ENCODE peak calls at places on chromosomes 12 and 14, in four cellular contexts. A is HepG2, Z is A549, P is WTC11. W is an unnamed sample.

GRCh38 chr14:99612737-99613330 is 8.8 kb upstream of the CCDC85C start:
- DNase-seq in A (no peak), P (no peak), Z (no peak), W (no peak)

GRCh38 chr14:51597511-51597920 is 54.2 kb upstream of the FRMD6 start:
- DNase-seq in P (no peak), Z (no peak), A (no peak), W (no peak)

GRCh38 chr14:93113678-93114067 is 2.1 kb downstream of the ITPK1 start:
- DNase-seq in Z (no peak), A (no peak), P (peak; percentile 28), W (no peak)

GRCh38 chr12:104493504-104493903 is 36.8 kb downstream of the CHST11 start:
- DNase-seq in A (no peak), P (no peak), Z (no peak), W (no peak)

GRCh38 chr14:37977481-37977880 is 230.2 kb upstream of the SSTR1 start:
- DNase-seq in A (no peak), P (no peak), Z (no peak), W (no peak)

GRCh38 chr12:124720687-124721500 is 142.8 kb downstream of the SCARB1 start:
- DNase-seq in A (no peak), P (no peak), Z (no peak), W (no peak)

GRCh38 chr12:116384629-116385485 is 107.4 kb upstream of the MED13L start:
- DNase-seq in Z (no peak), A (no peak), P (peak; percentile 53), W (no peak)

GRCh38 chr12:52097045-52097666 is 17.7 kb downstream of the SMIM41 start:
- DNase-seq in Z (no peak), A (no peak), P (no peak), W (no peak)

GRCh38 chr14:96100171-96101064 is 61.3 kb downstream of the C14orf132 start:
- DNase-seq in P (peak; percentile 92), Z (peak; percentile 82), A (peak; percentile 60), W (peak; percentile 66)

GRCh38 chr12:14961466-14962155 is at the start of gene ARHGDIB:
- DNase-seq in Z (no peak), P (no peak), A (no peak), W (no peak)

GRCh38 chr12:51591020-51591901 is at the start of gene SCN8A:
- DNase-seq in Z (peak; percentile 46), P (peak; percentile 85), A (no peak), W (no peak)

GRCh38 chr12:6962285-6963015 is 8.0 kb downstream of the PHB2 start:
- DNase-seq in P (no peak), Z (no peak), A (no peak), W (peak; percentile 82)

GRCh38 chr14:105019861-105020814 is 745 bp downstream of the CDCA4 start:
- DNase-seq in Z (no peak), A (no peak), P (peak; percentile 52), W (no peak)

GRCh38 chr12:49864817-49865090 is 21.8 kb upstream of the BCDIN3D start:
- DNase-seq in P (no peak), Z (no peak), A (no peak), W (no peak)

GRCh38 chr12:29164477-29165163 is 15.5 kb downstream of the FAR2 start:
- DNase-seq in P (no peak), A (no peak), Z (no peak), W (no peak)

GRCh38 chr12:86770871-86771270 is 514.7 kb upstream of the MGAT4C start:
- DNase-seq in P (no peak), Z (no peak), A (no peak), W (no peak)

GRCh38 chr14:97290065-97290464 is 492.9 kb downstream of the VRK1 start:
- DNase-seq in Z (no peak), A (no peak), P (no peak), W (no peak)

GRCh38 chr12:49367381-49368239 is at the start of gene SPATS2:
- DNase-seq in A (no peak), Z (no peak), P (peak; percentile 99), W (peak; percentile 99)

GRCh38 chr12:124002654-124003053 is 29.6 kb downstream of the ZNF664 start:
- DNase-seq in P (no peak), Z (no peak), A (no peak), W (no peak)

GRCh38 chr14:64465856-64466554 is 706 bp downstream of the AKAP5 start:
- DNase-seq in P (peak; percentile 36), A (no peak), Z (peak; percentile 58), W (no peak)

GRCh38 chr14:89187501-89187900 is 229.5 kb downstream of the FOXN3 start:
- DNase-seq in P (no peak), A (no peak), Z (no peak), W (peak; percentile 20)

GRCh38 chr12:172732-173161 is 41.2 kb downstream of the SLC6A12 start:
- DNase-seq in A (no peak), Z (no peak), P (no peak), W (no peak)

GRCh38 chr14:30974628-30975027 is 50.8 kb upstream of the AP4S1 start:
- DNase-seq in A (no peak), P (no peak), Z (no peak), W (no peak)

GRCh38 chr14:29529418-29529817 is 398.2 kb downstream of the PRKD1 start:
- DNase-seq in P (no peak), A (peak; percentile 17), Z (no peak), W (no peak)

GRCh38 chr14:88212691-88213090 is 110.4 kb downstream of the KCNK10 start:
- DNase-seq in A (no peak), P (no peak), Z (no peak), W (no peak)

GRCh38 chr12:101076940-101077351 is 133.1 kb downstream of the SLC5A8 start:
- DNase-seq in A (no peak), P (no peak), Z (no peak), W (no peak)

GRCh38 chr14:99267871-99268775 is 3.9 kb downstream of the BCL11B start:
- DNase-seq in Z (no peak), P (no peak), A (no peak), W (no peak)

GRCh38 chr14:104873380-104874055 is 8.4 kb downstream of the CEP170B start:
- DNase-seq in Z (no peak), P (no peak), A (no peak), W (no peak)

GRCh38 chr14:25215607-25216006 is 165.7 kb upstream of the STXBP6 start:
- DNase-seq in A (no peak), Z (no peak), P (no peak), W (no peak)

GRCh38 chr12:117367006-117367638 is 5.7 kb upstream of the NOS1 start:
- DNase-seq in A (peak; percentile 63), Z (peak; percentile 90), P (peak; percentile 91), W (peak; percentile 95)

GRCh38 chr14:36449903-36450302 is 70.1 kb downstream of the NKX2-1 start:
- DNase-seq in P (no peak), Z (no peak), A (no peak), W (no peak)

GRCh38 chr14:74548881-74549280 is 55.3 kb downstream of the ISCA2 start:
- DNase-seq in A (no peak), P (no peak), Z (no peak), W (no peak)

GRCh38 chr14:75459099-75459741 is 31.4 kb downstream of the JDP2 start:
- DNase-seq in A (no peak), P (no peak), Z (no peak), W (no peak)

GRCh38 chr12:91610561-91610960 is 427.9 kb upstream of the DCN start:
- DNase-seq in Z (no peak), A (no peak), P (no peak), W (no peak)
- TF ChIP-seq MAX in Z (no peak), A (no peak), P (no peak), W (no peak)

DNA sequence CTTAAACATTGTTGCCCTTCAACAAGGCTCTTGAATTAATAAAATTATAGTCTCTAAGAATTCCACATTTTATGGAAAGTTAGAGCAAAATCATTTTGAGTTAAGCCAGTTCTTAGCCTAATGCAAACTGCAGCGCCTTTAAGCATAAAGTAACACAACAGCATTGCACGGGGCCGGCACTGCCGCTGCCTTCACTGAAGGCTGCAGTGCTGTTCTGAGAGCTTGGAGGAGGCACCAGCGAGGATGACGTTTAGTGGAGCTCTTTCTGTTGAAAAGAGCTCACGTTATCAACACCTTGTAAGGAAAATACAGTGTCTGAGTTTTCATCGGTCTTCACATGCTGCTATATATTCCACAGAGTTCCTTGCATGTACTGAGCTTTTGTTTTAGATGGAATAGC is 38.3 kb upstream of the DYNC1H1 start:
- DNase-seq in A (no peak), Z (no peak), P (no peak), W (no peak)
- TF ChIP-seq MAX in A (no peak), Z (no peak), P (no peak), W (no peak)

DNA sequence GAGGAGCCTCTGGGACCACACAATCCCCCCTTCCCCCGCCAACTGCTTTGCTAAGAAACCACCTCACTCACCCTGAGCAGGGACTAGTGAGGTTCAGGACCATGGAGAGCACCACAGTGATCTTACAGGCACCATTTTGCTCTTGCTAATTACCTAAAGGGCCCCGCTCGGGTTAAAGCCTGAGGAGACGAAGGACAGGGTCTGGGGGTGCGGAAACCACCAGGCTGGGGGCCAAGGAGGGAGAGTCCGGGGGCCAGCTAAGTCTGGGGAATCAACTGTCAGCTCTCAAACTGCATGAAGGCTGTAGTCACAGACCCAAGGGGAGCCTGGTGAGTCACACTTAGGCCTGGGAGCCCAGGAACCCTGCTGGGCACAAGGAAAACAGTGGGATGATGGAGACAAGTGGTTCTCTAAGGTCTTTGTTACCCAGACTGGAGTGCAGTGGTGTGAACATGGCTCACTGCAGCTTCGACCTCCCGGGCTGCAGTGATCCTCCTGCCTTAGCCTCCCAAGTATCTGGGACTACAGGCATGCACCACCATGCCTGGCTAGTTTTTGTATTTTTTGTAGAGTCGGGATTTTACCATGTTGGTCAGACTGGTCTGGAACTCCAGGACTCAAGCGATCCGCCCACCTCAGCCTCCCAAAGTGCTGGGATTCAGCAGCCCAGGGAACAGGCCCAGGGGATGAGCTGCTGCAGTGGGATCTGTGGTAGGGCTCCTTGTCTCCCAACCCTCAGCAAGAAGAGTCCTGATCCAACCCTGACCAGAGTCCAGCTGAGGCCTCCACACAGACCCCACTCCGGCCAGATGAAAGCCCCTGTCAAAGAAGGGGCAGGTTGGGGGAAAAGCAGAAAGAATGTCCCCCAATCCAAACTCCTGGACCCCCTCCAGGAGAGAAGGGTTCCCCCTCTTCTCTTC is 98.8 kb downstream of the CALM1 start:
- DNase-seq in A (peak; percentile 53), Z (peak; percentile 67), P (peak; percentile 80), W (peak; percentile 85)
- TF ChIP-seq MAX in A (no peak), Z (no peak), P (peak; percentile 19), W (peak; percentile 27)

GRCh38 chr12:1795785-1796514 is 24.4 kb upstream of the LRTM2 start:
- DNase-seq in P (peak; percentile 86), A (peak; percentile 56), Z (peak; percentile 85), W (peak; percentile 94)

GRCh38 chr12:1797991-1798733 is 22.2 kb upstream of the LRTM2 start:
- DNase-seq in A (no peak), Z (no peak), P (no peak), W (no peak)

GRCh38 chr12:1797011-1797901 is 23.1 kb upstream of the LRTM2 start:
- DNase-seq in A (no peak), Z (no peak), P (peak; percentile 41), W (no peak)

GRCh38 chr12:1795221-1795784 is 25.1 kb upstream of the LRTM2 start:
- DNase-seq in P (no peak), A (no peak), Z (no peak), W (no peak)

DNA sequence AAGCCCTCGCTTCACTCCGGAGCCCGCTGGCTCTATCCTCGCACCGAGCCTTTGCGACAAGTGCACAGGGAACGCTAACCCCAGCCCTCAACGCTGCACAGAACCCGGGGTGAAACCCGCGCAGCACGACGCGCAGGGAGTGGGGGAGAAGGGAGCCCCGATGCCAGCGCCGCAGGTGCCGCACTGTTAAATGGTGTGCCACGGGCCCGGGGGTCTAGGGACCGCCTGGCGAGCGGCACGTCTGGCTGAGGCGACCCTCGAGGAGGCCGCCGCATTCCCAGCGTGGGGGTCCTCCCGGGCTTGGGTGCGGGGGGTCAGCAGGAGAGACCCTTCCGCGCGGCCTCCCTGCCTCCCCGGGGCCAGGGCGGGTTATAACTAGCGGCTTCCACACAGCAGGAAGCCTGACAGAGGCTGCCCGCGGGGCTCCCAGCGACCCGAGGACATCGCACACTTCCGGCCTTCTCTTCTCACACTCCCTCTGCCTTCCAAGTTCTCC is 23.8 kb upstream of the LRTM2 start:
- DNase-seq in P (no peak), Z (no peak), A (no peak), W (no peak)
- TF ChIP-seq MAX in P (no peak), Z (peak; percentile 37), A (no peak), W (peak; percentile 6)

W was measured in H1.